ENCODE peak calls at places on chromosomes 12 and 14, in seven cellular contexts. One of them, this sample, is unnamed.

GRCh38 chr12:42759622-42760273 is 170.2 kb upstream of the PRICKLE1 start:
- DNase-seq in neural crest cell: no peak
- DNase-seq in IMR-90: peak
- DNase-seq in mesothelial cell of epicardium: no peak
- DNase-seq in ovary: peak
- DNase-seq in GM20000: no peak
- DNase-seq in lower leg skin: peak
- DNase-seq in this sample: no peak

GRCh38 chr12:54958048-54958658 is 26.4 kb downstream of the TESPA1 start:
- DNase-seq in mesothelial cell of epicardium: no peak
- DNase-seq in ovary: peak
- DNase-seq in GM20000: peak
- DNase-seq in neural crest cell: peak
- DNase-seq in lower leg skin: no peak
- DNase-seq in IMR-90: peak
- DNase-seq in this sample: no peak

GRCh38 chr12:34287986-34288962 is 266.0 kb downstream of the ALG10 start:
- DNase-seq in GM20000: no peak
- DNase-seq in IMR-90: no peak
- DNase-seq in mesothelial cell of epicardium: no peak
- DNase-seq in neural crest cell: no peak
- DNase-seq in lower leg skin: no peak
- DNase-seq in ovary: no peak
- DNase-seq in this sample: peak

GRCh38 chr12:95998611-95999300 is 2.6 kb upstream of the HAL start:
- DNase-seq in GM20000: peak
- DNase-seq in IMR-90: peak
- DNase-seq in lower leg skin: no peak
- DNase-seq in mesothelial cell of epicardium: no peak
- DNase-seq in ovary: no peak
- DNase-seq in neural crest cell: no peak
- DNase-seq in this sample: no peak

GRCh38 chr14:39615352-39615751 is 183.1 kb upstream of the FBXO33 start:
- DNase-seq in mesothelial cell of epicardium: no peak
- DNase-seq in ovary: no peak
- DNase-seq in lower leg skin: no peak
- DNase-seq in neural crest cell: no peak
- DNase-seq in IMR-90: no peak
- DNase-seq in GM20000: no peak
- DNase-seq in this sample: no peak

GRCh38 chr14:87332001-87332400 is 661.0 kb downstream of the GALC start:
- DNase-seq in mesothelial cell of epicardium: no peak
- DNase-seq in lower leg skin: no peak
- DNase-seq in ovary: no peak
- DNase-seq in neural crest cell: no peak
- DNase-seq in GM20000: no peak
- DNase-seq in IMR-90: peak
- DNase-seq in this sample: no peak

GRCh38 chr12:48187916-48188695 is 4.7 kb downstream of the CCDC184 start:
- DNase-seq in IMR-90: no peak
- DNase-seq in GM20000: no peak
- DNase-seq in lower leg skin: no peak
- DNase-seq in ovary: no peak
- DNase-seq in neural crest cell: no peak
- DNase-seq in mesothelial cell of epicardium: no peak
- DNase-seq in this sample: no peak

GRCh38 chr12:49945394-49946080 is 5.0 kb upstream of the AQP2 start:
- DNase-seq in neural crest cell: peak
- DNase-seq in IMR-90: peak
- DNase-seq in ovary: peak
- DNase-seq in GM20000: peak
- DNase-seq in mesothelial cell of epicardium: peak
- DNase-seq in lower leg skin: peak
- DNase-seq in this sample: peak

GRCh38 chr14:68191567-68192321 is 372.2 kb downstream of the RAD51B start:
- DNase-seq in GM20000: no peak
- DNase-seq in neural crest cell: no peak
- DNase-seq in IMR-90: peak
- DNase-seq in mesothelial cell of epicardium: no peak
- DNase-seq in lower leg skin: no peak
- DNase-seq in ovary: no peak
- DNase-seq in this sample: no peak

GRCh38 chr12:126337556-126337955 is 1272.3 kb downstream of the AACS start:
- DNase-seq in ovary: no peak
- DNase-seq in GM20000: no peak
- DNase-seq in neural crest cell: no peak
- DNase-seq in lower leg skin: no peak
- DNase-seq in IMR-90: no peak
- DNase-seq in mesothelial cell of epicardium: no peak
- DNase-seq in this sample: no peak

GRCh38 chr12:89384050-89384749 is 31.9 kb upstream of the DUSP6 start:
- DNase-seq in neural crest cell: no peak
- DNase-seq in ovary: peak
- DNase-seq in lower leg skin: peak
- DNase-seq in IMR-90: peak
- DNase-seq in GM20000: no peak
- DNase-seq in mesothelial cell of epicardium: no peak
- DNase-seq in this sample: no peak

GRCh38 chr14:20631023-20631820 is 10.3 kb downstream of the OR6S1 start:
- DNase-seq in ovary: peak
- DNase-seq in GM20000: no peak
- DNase-seq in neural crest cell: peak
- DNase-seq in lower leg skin: no peak
- DNase-seq in IMR-90: peak
- DNase-seq in mesothelial cell of epicardium: no peak
- DNase-seq in this sample: no peak

GRCh38 chr14:94388896-94389469 is 581 bp upstream of the SERPINA1 start:
- DNase-seq in ovary: no peak
- DNase-seq in IMR-90: no peak
- DNase-seq in lower leg skin: no peak
- DNase-seq in neural crest cell: no peak
- DNase-seq in mesothelial cell of epicardium: no peak
- DNase-seq in GM20000: no peak
- DNase-seq in this sample: no peak

GRCh38 chr14:57769863-57770523 is 95.9 kb downstream of the SLC35F4 start:
- DNase-seq in GM20000: no peak
- DNase-seq in neural crest cell: no peak
- DNase-seq in mesothelial cell of epicardium: no peak
- DNase-seq in lower leg skin: no peak
- DNase-seq in ovary: no peak
- DNase-seq in IMR-90: no peak
- DNase-seq in this sample: no peak

GRCh38 chr12:19186722-19187661 is 57.5 kb downstream of the PLEKHA5 start:
- DNase-seq in mesothelial cell of epicardium: no peak
- DNase-seq in neural crest cell: no peak
- DNase-seq in ovary: no peak
- DNase-seq in IMR-90: peak
- DNase-seq in lower leg skin: no peak
- DNase-seq in GM20000: peak
- DNase-seq in this sample: no peak

DNA sequence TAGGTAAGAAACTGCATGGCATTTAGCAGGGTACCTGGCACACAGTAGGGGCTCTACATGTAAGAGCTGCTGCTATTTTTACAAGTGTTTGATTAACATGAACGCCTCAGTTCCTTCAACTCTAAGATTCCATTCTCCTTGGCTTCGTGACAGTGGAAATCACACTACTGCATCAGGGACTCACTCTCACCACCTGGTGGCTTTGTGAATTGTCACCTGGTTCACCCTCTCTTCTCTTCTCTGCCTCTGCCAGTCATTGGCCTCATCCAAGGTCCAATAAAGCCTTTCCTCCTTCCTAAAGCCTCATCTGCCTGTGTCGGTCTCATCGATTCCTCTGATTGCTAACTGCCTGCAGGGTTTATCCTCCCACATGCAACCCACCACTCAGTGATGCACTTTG is 476.4 kb downstream of the VRK1 start:
- DNase-seq in mesothelial cell of epicardium: no peak
- DNase-seq in GM20000: no peak
- DNase-seq in ovary: no peak
- DNase-seq in lower leg skin: no peak
- DNase-seq in neural crest cell: no peak
- DNase-seq in IMR-90: no peak
- DNase-seq in this sample: no peak
- TF ChIP-seq CTCF in mesothelial cell of epicardium: no peak
- TF ChIP-seq CTCF in GM20000: no peak
- TF ChIP-seq CTCF in ovary: no peak
- TF ChIP-seq CTCF in lower leg skin: no peak
- TF ChIP-seq CTCF in neural crest cell: no peak
- TF ChIP-seq CTCF in IMR-90: no peak
- TF ChIP-seq CTCF in this sample: no peak

GRCh38 chr12:84964048-84964447 is 51.4 kb upstream of the SLC6A15 start:
- DNase-seq in mesothelial cell of epicardium: no peak
- DNase-seq in GM20000: no peak
- DNase-seq in lower leg skin: no peak
- DNase-seq in ovary: no peak
- DNase-seq in neural crest cell: no peak
- DNase-seq in IMR-90: no peak
- DNase-seq in this sample: no peak

GRCh38 chr12:84955298-84955697 is 42.7 kb upstream of the SLC6A15 start:
- DNase-seq in lower leg skin: no peak
- DNase-seq in IMR-90: peak
- DNase-seq in neural crest cell: no peak
- DNase-seq in mesothelial cell of epicardium: no peak
- DNase-seq in GM20000: no peak
- DNase-seq in ovary: no peak
- DNase-seq in this sample: no peak

DNA sequence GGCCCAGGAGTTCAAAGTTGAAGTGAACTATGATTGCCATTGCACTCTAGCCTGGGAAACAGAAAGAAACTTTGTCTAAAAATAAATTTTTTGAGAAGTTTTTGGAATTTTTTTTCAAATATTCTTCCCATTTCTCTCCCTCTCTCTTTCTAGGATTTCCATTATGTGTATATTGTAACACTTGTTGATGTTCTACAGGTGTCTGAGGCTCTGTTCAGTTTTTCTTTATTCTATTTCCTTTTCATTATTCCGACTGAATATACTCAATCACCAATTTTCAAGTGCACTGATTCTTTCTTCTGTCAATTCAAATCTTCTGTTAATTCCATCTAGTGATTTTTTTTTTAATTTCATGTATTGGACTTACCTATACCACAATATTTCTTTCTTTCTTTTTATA is 48.3 kb upstream of the SLC6A15 start:
- DNase-seq in IMR-90: no peak
- DNase-seq in neural crest cell: no peak
- DNase-seq in GM20000: no peak
- DNase-seq in mesothelial cell of epicardium: no peak
- DNase-seq in lower leg skin: no peak
- DNase-seq in ovary: no peak
- DNase-seq in this sample: no peak
- TF ChIP-seq CTCF in IMR-90: no peak
- TF ChIP-seq CTCF in neural crest cell: no peak
- TF ChIP-seq CTCF in GM20000: no peak
- TF ChIP-seq CTCF in mesothelial cell of epicardium: no peak
- TF ChIP-seq CTCF in lower leg skin: no peak
- TF ChIP-seq CTCF in ovary: no peak
- TF ChIP-seq CTCF in this sample: no peak

GRCh38 chr12:111270128-111270651 is 98.7 kb downstream of the PHETA1 start:
- DNase-seq in IMR-90: no peak
- DNase-seq in ovary: no peak
- DNase-seq in neural crest cell: no peak
- DNase-seq in mesothelial cell of epicardium: no peak
- DNase-seq in GM20000: no peak
- DNase-seq in lower leg skin: no peak
- DNase-seq in this sample: no peak

GRCh38 chr12:111270773-111271172 is 98.1 kb downstream of the PHETA1 start:
- DNase-seq in neural crest cell: no peak
- DNase-seq in lower leg skin: no peak
- DNase-seq in mesothelial cell of epicardium: no peak
- DNase-seq in GM20000: no peak
- DNase-seq in IMR-90: peak
- DNase-seq in ovary: no peak
- DNase-seq in this sample: no peak

GRCh38 chr12:111267171-111267570 is 101.7 kb downstream of the PHETA1 start:
- DNase-seq in GM20000: no peak
- DNase-seq in neural crest cell: no peak
- DNase-seq in IMR-90: no peak
- DNase-seq in lower leg skin: no peak
- DNase-seq in ovary: no peak
- DNase-seq in mesothelial cell of epicardium: no peak
- DNase-seq in this sample: no peak

GRCh38 chr12:111269688-111270087 is 99.2 kb downstream of the PHETA1 start:
- DNase-seq in ovary: no peak
- DNase-seq in GM20000: no peak
- DNase-seq in lower leg skin: no peak
- DNase-seq in IMR-90: no peak
- DNase-seq in mesothelial cell of epicardium: no peak
- DNase-seq in neural crest cell: no peak
- DNase-seq in this sample: no peak

DNA sequence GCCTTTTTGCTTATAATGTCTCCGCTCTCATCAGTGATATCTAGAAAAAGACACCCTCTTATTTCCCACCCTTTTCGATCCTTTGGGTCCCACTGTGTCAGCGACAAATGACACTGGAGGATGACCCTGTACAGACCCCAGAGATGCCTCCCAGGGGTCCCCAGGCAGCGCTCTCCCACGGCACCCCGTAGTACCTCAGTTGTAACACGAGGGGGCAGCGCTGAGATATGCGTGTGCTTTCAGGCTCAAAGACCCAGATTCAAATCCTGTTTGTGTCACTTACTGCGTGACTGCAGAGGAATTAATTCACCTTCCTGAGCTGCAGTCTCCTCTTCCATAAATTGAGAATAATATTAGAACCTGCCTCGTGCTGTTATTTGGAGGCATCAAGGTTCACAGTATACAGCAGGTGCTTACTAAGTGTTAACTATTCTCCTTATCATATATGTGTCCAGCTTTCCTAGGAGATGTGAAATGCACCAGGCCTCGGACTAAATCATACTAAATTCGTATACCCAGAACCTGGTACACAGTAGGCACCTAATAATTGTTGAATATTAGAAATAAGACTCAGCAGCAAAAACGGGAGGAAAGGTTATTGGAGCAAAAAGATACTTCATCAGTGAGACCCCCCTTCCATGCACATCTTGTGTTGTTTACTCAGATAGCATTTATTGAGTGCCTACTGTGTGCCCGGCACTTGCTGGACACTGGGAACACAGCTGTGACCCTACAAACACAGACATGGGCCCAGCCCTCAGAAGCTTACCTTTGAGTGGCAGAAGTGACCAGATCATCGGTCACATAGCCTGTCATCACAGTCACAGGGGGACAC is 99.9 kb downstream of the PHETA1 start:
- DNase-seq in GM20000: peak
- DNase-seq in lower leg skin: no peak
- DNase-seq in neural crest cell: peak
- DNase-seq in IMR-90: no peak
- DNase-seq in mesothelial cell of epicardium: no peak
- DNase-seq in ovary: no peak
- DNase-seq in this sample: no peak
- TF ChIP-seq CTCF in GM20000: no peak
- TF ChIP-seq CTCF in lower leg skin: no peak
- TF ChIP-seq CTCF in neural crest cell: peak
- TF ChIP-seq CTCF in IMR-90: peak
- TF ChIP-seq CTCF in mesothelial cell of epicardium: peak
- TF ChIP-seq CTCF in ovary: no peak
- TF ChIP-seq CTCF in this sample: peak

DNA sequence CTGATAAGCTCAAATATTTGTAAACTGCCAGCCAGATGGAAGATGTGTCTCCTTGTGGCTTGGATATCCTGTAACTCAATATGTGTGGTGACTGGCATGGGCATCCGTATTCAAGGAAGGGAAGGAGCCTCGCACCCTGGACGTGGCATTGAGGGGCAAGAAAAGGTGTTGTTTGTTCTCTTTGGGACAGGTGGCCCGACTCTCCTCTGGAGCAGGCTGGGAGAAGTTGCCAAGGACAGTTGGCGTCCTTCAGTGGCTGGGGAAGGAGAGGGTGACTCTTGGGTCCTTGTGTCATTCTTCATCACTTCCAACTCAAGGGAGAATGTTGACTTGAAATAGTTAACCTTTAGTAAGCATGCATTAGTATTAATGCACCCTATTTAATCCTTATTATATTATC is 39.6 kb downstream of the CACNA1C start:
- DNase-seq in IMR-90: no peak
- DNase-seq in lower leg skin: no peak
- DNase-seq in neural crest cell: no peak
- DNase-seq in GM20000: no peak
- DNase-seq in mesothelial cell of epicardium: no peak
- DNase-seq in ovary: no peak
- DNase-seq in this sample: no peak
- TF ChIP-seq CTCF in IMR-90: no peak
- TF ChIP-seq CTCF in lower leg skin: no peak
- TF ChIP-seq CTCF in neural crest cell: no peak
- TF ChIP-seq CTCF in GM20000: no peak
- TF ChIP-seq CTCF in mesothelial cell of epicardium: no peak
- TF ChIP-seq CTCF in ovary: no peak
- TF ChIP-seq CTCF in this sample: no peak